ENCODE peak calls at places on chromosomes 3 and 15, in seven cellular contexts. Z, A, Q, M, Y, N and W are unnamed samples.

GRCh38 chr15:31162721-31163510 is 61.4 kb upstream of the TRPM1 start:
- DNase-seq in Z (no peak), Y (no peak), A (no peak), Q (no peak), M (no peak), N (no peak), W (no peak)

GRCh38 chr3:78029775-78030174 is 989.9 kb downstream of the ROBO2 start:
- DNase-seq in N (no peak), M (peak; percentile 60), Q (no peak), A (peak; percentile 46), Y (no peak), Z (no peak), W (no peak)

GRCh38 chr3:147383617-147384016 is 22.7 kb downstream of the ZIC4 start:
- DNase-seq in A (peak; percentile 53), Q (no peak), N (no peak), M (no peak), Z (peak; percentile 51), Y (no peak), W (no peak)

GRCh38 chr15:95501865-95502264 is 828.6 kb upstream of the NR2F2 start:
- DNase-seq in Y (no peak), N (no peak), Q (peak; percentile 24), Z (no peak), A (no peak), M (no peak), W (no peak)

GRCh38 chr3:113698891-113699465 is 2.5 kb upstream of the USF3 start:
- DNase-seq in N (no peak), Z (no peak), Q (peak; percentile 35), A (peak; percentile 64), M (no peak), Y (no peak), W (no peak)

GRCh38 chr3:127209155-127209839 is 16.4 kb downstream of the PRR23E start:
- DNase-seq in Y (no peak), Z (no peak), A (peak; percentile 20), M (no peak), Q (no peak), N (no peak), W (no peak)

GRCh38 chr3:127951276-127951675 is 36.2 kb downstream of the KBTBD12 start:
- DNase-seq in Q (peak; percentile 6), Z (no peak), A (no peak), N (no peak), Y (no peak), M (no peak), W (no peak)

GRCh38 chr3:58535531-58536500 is 1.2 kb downstream of the ACOX2 start:
- DNase-seq in N (peak; percentile 83), Y (no peak), Z (no peak), Q (peak; percentile 42), A (no peak), M (no peak), W (no peak)

GRCh38 chr3:178325330-178325729 is 210.9 kb upstream of the KCNMB2 start:
- DNase-seq in Q (peak; percentile 78), A (no peak), Z (peak; percentile 69), Y (no peak), N (no peak), M (no peak), W (no peak)

GRCh38 chr3:184636774-184637316 is 75.0 kb downstream of the MAGEF1 start:
- DNase-seq in Z (no peak), Y (no peak), Q (peak; percentile 86), A (no peak), M (no peak), N (no peak), W (peak; percentile 62)

GRCh38 chr3:172448661-172449467 is 608 bp upstream of the GHSR start:
- DNase-seq in Y (no peak), A (peak; percentile 30), N (no peak), Q (no peak), Z (no peak), M (no peak), W (no peak)

GRCh38 chr3:168620854-168621253 is 525.1 kb upstream of the GOLIM4 start:
- DNase-seq in Y (peak; percentile 57), A (peak; percentile 71), Q (peak; percentile 37), Z (peak; percentile 45), N (peak; percentile 46), M (no peak), W (peak; percentile 36)

GRCh38 chr3:14775011-14775410 is 43.8 kb upstream of the FGD5 start:
- DNase-seq in M (peak; percentile 36), Q (no peak), N (no peak), Z (no peak), Y (no peak), A (no peak), W (no peak)

GRCh38 chr3:138939563-138940241 is 7.2 kb downstream of the FOXL2 start:
- DNase-seq in N (no peak), A (peak; percentile 70), Z (no peak), M (no peak), Q (no peak), Y (no peak), W (no peak)

GRCh38 chr3:47250309-47251060 is 32.1 kb downstream of the KIF9 start:
- DNase-seq in Z (peak; percentile 6), A (peak; percentile 75), Y (peak; percentile 14), M (peak; percentile 67), N (peak; percentile 64), Q (peak; percentile 56), W (peak; percentile 27)

GRCh38 chr15:94235681-94236080 is 4.3 kb downstream of the MCTP2 start:
- DNase-seq in N (no peak), Q (no peak), Z (no peak), A (no peak), M (no peak), Y (no peak), W (no peak)

GRCh38 chr15:94236638-94237037 is 5.3 kb downstream of the MCTP2 start:
- DNase-seq in N (no peak), M (no peak), A (no peak), Z (no peak), Q (no peak), Y (no peak), W (no peak)

GRCh38 chr15:94235041-94235440 is 3.7 kb downstream of the MCTP2 start:
- DNase-seq in N (no peak), Z (no peak), Y (no peak), Q (no peak), M (no peak), A (no peak), W (no peak)

GRCh38 chr15:94232107-94232506 is 746 bp downstream of the MCTP2 start:
- DNase-seq in Y (no peak), A (no peak), Z (no peak), Q (no peak), N (no peak), M (no peak), W (no peak)

GRCh38 chr15:94234300-94234699 is 2.9 kb downstream of the MCTP2 start:
- DNase-seq in Q (peak; percentile 30), Z (no peak), A (no peak), N (no peak), M (peak; percentile 67), Y (no peak), W (no peak)
- H3K4me1 ChIP-seq in Q (no peaks in the 10 kb centered on the region), Z (no peaks in the 10 kb centered on the region), A (no peaks in the 10 kb centered on the region), N (peaks cover 41% of the 10 kb centered on the region), M (peaks cover 27% of the 10 kb centered on the region), Y (peaks cover 2% of the 10 kb centered on the region), W (no peaks in the 10 kb centered on the region)

GRCh38 chr15:37902126-37902525 is 32.3 kb upstream of the TMCO5A start:
- DNase-seq in Z (no peak), A (no peak), Y (no peak), M (no peak), N (peak; percentile 24), Q (no peak), W (no peak)
- H3K4me1 ChIP-seq in Z (no peaks in the 10 kb centered on the region), A (no peaks in the 10 kb centered on the region), Y (peaks cover 4% of the 10 kb centered on the region), M (no peaks in the 10 kb centered on the region), N (peaks cover 56% of the 10 kb centered on the region), Q (no peaks in the 10 kb centered on the region), W (no peaks in the 10 kb centered on the region)

GRCh38 chr15:67136802-67137201 is 71.4 kb downstream of the SMAD3 start:
- DNase-seq in M (no peak), N (no peak), Y (no peak), Q (no peak), A (no peak), Z (no peak), W (no peak)
- H3K4me1 ChIP-seq in M (peaks cover 88% of the 10 kb centered on the region), N (peaks cover 99% of the 10 kb centered on the region), Y (peaks cover 41% of the 10 kb centered on the region), Q (peaks cover 90% of the 10 kb centered on the region), A (peaks cover 5% of the 10 kb centered on the region), Z (peaks cover 33% of the 10 kb centered on the region), W (peaks cover 11% of the 10 kb centered on the region)

GRCh38 chr15:69919816-69920215 is 177.9 kb downstream of the TLE3 start:
- DNase-seq in Z (no peak), A (peak; percentile 65), Q (no peak), M (no peak), Y (peak; percentile 77), N (no peak), W (peak; percentile 59)

GRCh38 chr15:69910511-69910910 is 187.2 kb downstream of the TLE3 start:
- DNase-seq in M (no peak), A (no peak), N (no peak), Q (no peak), Y (no peak), Z (no peak), W (peak; percentile 46)

GRCh38 chr15:69916169-69916785 is 181.4 kb downstream of the TLE3 start:
- DNase-seq in N (no peak), Y (no peak), Q (no peak), A (no peak), Z (no peak), M (no peak), W (no peak)

GRCh38 chr15:69912116-69912515 is 185.6 kb downstream of the TLE3 start:
- DNase-seq in Q (no peak), A (no peak), Z (no peak), N (no peak), Y (no peak), M (no peak), W (no peak)

GRCh38 chr15:69914960-69915359 is 182.8 kb downstream of the TLE3 start:
- DNase-seq in N (peak; percentile 15), M (no peak), Y (no peak), Q (no peak), A (no peak), Z (no peak), W (no peak)
- H3K4me1 ChIP-seq in N (no peaks in the 10 kb centered on the region), M (no peaks in the 10 kb centered on the region), Y (peaks cover 21% of the 10 kb centered on the region), Q (no peaks in the 10 kb centered on the region), A (peaks cover 9% of the 10 kb centered on the region), Z (no peaks in the 10 kb centered on the region), W (peaks cover 17% of the 10 kb centered on the region)

DNA sequence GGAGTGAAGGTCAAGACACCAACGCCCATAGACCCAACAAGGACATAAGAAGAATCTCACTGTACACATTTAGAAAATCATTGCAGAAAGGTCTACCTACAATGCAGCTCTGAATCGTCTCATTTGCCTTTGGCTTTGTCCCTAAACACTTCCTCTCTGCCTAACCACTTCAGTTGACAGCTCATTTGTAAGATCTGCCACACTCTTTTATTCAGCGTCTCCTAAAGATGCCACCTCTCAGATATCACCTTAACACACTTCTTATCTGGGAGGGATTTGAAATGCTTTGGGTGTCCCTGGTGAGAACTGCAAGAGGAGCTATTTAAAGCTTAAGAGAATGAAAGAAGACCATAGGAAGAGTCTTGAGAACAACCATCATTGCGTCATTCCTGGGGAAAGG is 38.7 kb downstream of the RAB27A start:
- DNase-seq in N (no peak), A (no peak), Z (no peak), Q (no peak), Y (no peak), M (no peak), W (no peak)
- H3K4me1 ChIP-seq in N (peaks cover 16% of the 10 kb centered on the region), A (no peaks in the 10 kb centered on the region), Z (no peaks in the 10 kb centered on the region), Q (peaks cover 25% of the 10 kb centered on the region), Y (no peaks in the 10 kb centered on the region), M (peaks cover 73% of the 10 kb centered on the region), W (no peaks in the 10 kb centered on the region)

GRCh38 chr3:25452185-25452584 is 24.1 kb downstream of the RARB start:
- DNase-seq in M (no peak), A (no peak), Y (no peak), N (no peak), Z (no peak), Q (no peak), W (no peak)
- H3K4me1 ChIP-seq in M (peaks cover 26% of the 10 kb centered on the region), A (peaks cover 15% of the 10 kb centered on the region), Y (peaks cover 17% of the 10 kb centered on the region), N (peaks cover 24% of the 10 kb centered on the region), Z (peaks cover 51% of the 10 kb centered on the region), Q (peaks cover 53% of the 10 kb centered on the region), W (peaks cover 2% of the 10 kb centered on the region)